ENCODE peak calls at places on chromosomes 11 and 22, in ten cellular contexts. P, Q, T, E, X, L, H, J, V and W are unnamed samples.

GRCh38 chr11:79333381-79333780 is 107.4 kb downstream of the TENM4 start:
- DNase-seq in L (no peak), X (no peak), T (no peak), V (no peak), E (no peak), H (no peak), P (no peak), J (no peak), Q (no peak), W (no peak)

GRCh38 chr11:60951909-60952741 is at the start of gene SLC15A3:
- DNase-seq in H (peak; percentile 83), X (no peak), J (peak; percentile 65), T (peak; percentile 18), V (no peak), L (peak; percentile 37), E (peak; percentile 88), Q (peak; percentile 78), P (peak; percentile 38), W (peak; percentile 64)

GRCh38 chr11:6488831-6489230 is 7.5 kb downstream of the TIMM10B start:
- DNase-seq in H (no peak), E (no peak), V (no peak), T (no peak), Q (no peak), J (no peak), X (no peak), P (no peak), L (no peak), W (no peak)

GRCh38 chr11:88544656-88545280 is 207.2 kb upstream of the CTSC start:
- DNase-seq in T (no peak), L (no peak), E (no peak), Q (no peak), V (no peak), X (no peak), J (no peak), H (no peak), P (no peak), W (no peak)

GRCh38 chr22:22941831-22942510 is 54.4 kb downstream of the IGLL5 start:
- DNase-seq in Q (no peak), L (no peak), J (no peak), E (peak; percentile 46), X (no peak), H (no peak), T (no peak), P (no peak), V (no peak), W (no peak)

GRCh38 chr11:44506375-44507016 is 59.0 kb upstream of the CD82 start:
- DNase-seq in L (peak; percentile 59), T (peak; percentile 18), P (no peak), J (no peak), Q (no peak), H (no peak), V (no peak), E (no peak), X (no peak), W (no peak)

GRCh38 chr22:24191381-24191841 is 10.1 kb downstream of the SUSD2 start:
- DNase-seq in T (no peak), P (no peak), H (peak; percentile 45), X (no peak), J (no peak), E (peak; percentile 63), V (no peak), Q (no peak), L (no peak), W (no peak)

GRCh38 chr11:78798567-78799170 is 224.0 kb upstream of the NARS2 start:
- DNase-seq in J (no peak), Q (no peak), T (peak; percentile 77), X (no peak), E (peak; percentile 87), V (peak; percentile 64), H (peak; percentile 66), L (peak; percentile 61), P (peak; percentile 56), W (no peak)

GRCh38 chr22:48098243-48098935 is 1335.9 kb downstream of the TBC1D22A start:
- DNase-seq in P (no peak), E (no peak), J (no peak), V (no peak), T (no peak), H (no peak), L (no peak), Q (no peak), X (no peak), W (peak; percentile 31)

GRCh38 chr11:86592047-86592564 is 80.3 kb downstream of the ME3 start:
- DNase-seq in Q (peak; percentile 9), P (no peak), J (no peak), X (peak; percentile 64), V (peak; percentile 82), E (no peak), T (peak; percentile 63), H (no peak), L (peak; percentile 89), W (no peak)